ENCODE peak calls at places on chromosome 12, in eight cellular contexts. J, Y, I, K, X, Q, U and A are unnamed samples.

GRCh38 chr12:95004610-95005009 is 1.1 kb upstream of the NDUFA12 start:
- DNase-seq in K (no peak), Y (no peak), U (no peak), J (no peak), I (no peak), X (peak), Q (no peak), A (no peak)

GRCh38 chr12:101793401-101793800 is 37.4 kb downstream of the GNPTAB start:
- DNase-seq in I (no peak), J (no peak), U (no peak), Q (no peak), X (peak), K (peak), Y (no peak), A (no peak)

GRCh38 chr12:111440631-111441030 is 34.9 kb downstream of the SH2B3 start:
- DNase-seq in I (no peak), J (no peak), Q (no peak), K (no peak), U (peak), X (no peak), Y (no peak), A (no peak)

GRCh38 chr12:120468846-120469449 is 600 bp downstream of the SRSF9 start:
- DNase-seq in Q (peak), K (no peak), U (peak), Y (peak), I (peak), X (peak), J (no peak), A (no peak)

GRCh38 chr12:2613674-2614073 is 181.1 kb upstream of the FKBP4 start:
- DNase-seq in X (peak), Q (no peak), U (no peak), I (no peak), J (peak), K (peak), Y (no peak), A (peak)

GRCh38 chr12:76820888-76821482 is 57.1 kb downstream of the ZDHHC17 start:
- DNase-seq in J (peak), U (no peak), X (peak), I (peak), Q (no peak), Y (peak), K (no peak), A (no peak)

GRCh38 chr12:74111688-74112360 is 425.8 kb upstream of the ATXN7L3B start:
- DNase-seq in K (no peak), I (no peak), J (no peak), X (no peak), U (no peak), Q (no peak), Y (no peak), A (no peak)

GRCh38 chr12:104596128-104596799 is 139.5 kb downstream of the CHST11 start:
- DNase-seq in K (peak), Q (peak), U (no peak), I (no peak), J (peak), X (peak), Y (no peak), A (peak)

GRCh38 chr12:109134186-109134917 is 18.0 kb downstream of the ACACB start:
- DNase-seq in Q (peak), I (peak), X (peak), Y (peak), U (peak), J (no peak), K (no peak), A (peak)

GRCh38 chr12:78697817-78698415 is 166.7 kb upstream of the SYT1 start:
- DNase-seq in K (no peak), J (no peak), Y (no peak), X (no peak), U (no peak), I (no peak), Q (no peak), A (no peak)

GRCh38 chr12:49292729-49293055 is 2.3 kb upstream of the PRPH start:
- DNase-seq in X (no peak), Q (no peak), K (no peak), U (no peak), J (no peak), Y (no peak), I (no peak), A (no peak)

GRCh38 chr12:42394429-42394828 is 68.5 kb downstream of the PPHLN1 start:
- DNase-seq in I (no peak), X (no peak), U (no peak), Y (no peak), J (no peak), K (no peak), Q (no peak), A (no peak)

GRCh38 chr12:102300824-102301461 is 103.3 kb upstream of the PMCH start:
- DNase-seq in K (no peak), J (no peak), I (no peak), Y (peak), X (peak), U (no peak), Q (no peak), A (peak)

GRCh38 chr12:46370380-46370734 is 2.2 kb downstream of the SLC38A2 start:
- DNase-seq in U (no peak), Y (no peak), J (no peak), K (no peak), I (no peak), Q (no peak), X (no peak), A (no peak)

GRCh38 chr12:69987453-69988102 is 162.6 kb downstream of the MYRFL start:
- DNase-seq in J (peak), Y (no peak), Q (no peak), I (no peak), U (no peak), K (peak), X (peak), A (peak)

GRCh38 chr12:78732481-78732880 is 132.1 kb upstream of the SYT1 start:
- DNase-seq in Q (no peak), K (no peak), Y (no peak), X (no peak), J (no peak), U (no peak), I (no peak), A (no peak)

GRCh38 chr12:113866496-113866895 is 99.6 kb downstream of the RBM19 start:
- DNase-seq in X (no peak), U (no peak), K (no peak), J (no peak), Q (no peak), I (no peak), Y (no peak), A (no peak)

GRCh38 chr12:124814741-124815613 is 48.7 kb downstream of the SCARB1 start:
- DNase-seq in U (no peak), Y (no peak), Q (no peak), I (no peak), X (no peak), K (no peak), J (no peak), A (no peak)

GRCh38 chr12:53659011-53659551 is 16.8 kb downstream of the ATP5MC2 start:
- DNase-seq in U (no peak), K (no peak), Y (no peak), J (peak), I (peak), X (peak), Q (peak), A (no peak)

GRCh38 chr12:7431993-7432685 is 11.8 kb downstream of the CD163L1 start:
- DNase-seq in X (peak), Y (no peak), I (no peak), Q (no peak), J (no peak), K (no peak), U (no peak), A (no peak)

GRCh38 chr12:79933580-79934264 is 1.2 kb downstream of the PPP1R12A start:
- DNase-seq in Y (no peak), U (no peak), J (no peak), K (no peak), Q (no peak), X (peak), I (no peak), A (no peak)

GRCh38 chr12:101799774-101800173 is 31.0 kb downstream of the GNPTAB start:
- DNase-seq in I (no peak), J (no peak), Q (no peak), X (no peak), U (no peak), Y (no peak), K (no peak), A (no peak)

GRCh38 chr12:9700606-9700956 is 31.1 kb downstream of the CLEC2D start:
- DNase-seq in Q (no peak), Y (no peak), X (no peak), K (no peak), U (no peak), I (no peak), J (no peak), A (no peak)

GRCh38 chr12:13094349-13094748 is 9.1 kb downstream of the GSG1 start:
- DNase-seq in J (no peak), Q (no peak), I (no peak), U (no peak), Y (no peak), X (peak), K (no peak), A (no peak)

GRCh38 chr12:84599539-84599938 is 313.1 kb downstream of the SLC6A15 start:
- DNase-seq in I (no peak), K (peak), J (no peak), Q (no peak), X (peak), U (no peak), Y (no peak), A (peak)

GRCh38 chr12:117036046-117036445 is 63.2 kb downstream of the TESC start:
- DNase-seq in J (no peak), Q (no peak), U (no peak), I (no peak), Y (no peak), X (no peak), K (no peak), A (no peak)

GRCh38 chr12:32727237-32727636 is 28.5 kb downstream of the YARS2 start:
- DNase-seq in X (no peak), U (no peak), K (no peak), Y (no peak), Q (no peak), I (no peak), J (no peak), A (no peak)

GRCh38 chr12:121916719-121917118 is 1.7 kb upstream of the CFAP251 start:
- DNase-seq in Y (no peak), Q (no peak), U (no peak), J (no peak), K (no peak), I (no peak), X (peak), A (no peak)
- TF ChIP-seq CTCF in Y (no peak), Q (no peak), U (no peak), J (peak), K (peak), I (no peak), X (peak), A (no peak)

GRCh38 chr12:25415004-25415403 is 138.1 kb downstream of the LMNTD1 start:
- DNase-seq in I (no peak), Q (no peak), U (no peak), Y (no peak), J (no peak), X (no peak), K (no peak), A (no peak)

GRCh38 chr12:25416516-25416915 is 136.6 kb downstream of the LMNTD1 start:
- DNase-seq in J (no peak), K (no peak), I (no peak), X (no peak), U (no peak), Q (no peak), Y (no peak), A (no peak)

DNA sequence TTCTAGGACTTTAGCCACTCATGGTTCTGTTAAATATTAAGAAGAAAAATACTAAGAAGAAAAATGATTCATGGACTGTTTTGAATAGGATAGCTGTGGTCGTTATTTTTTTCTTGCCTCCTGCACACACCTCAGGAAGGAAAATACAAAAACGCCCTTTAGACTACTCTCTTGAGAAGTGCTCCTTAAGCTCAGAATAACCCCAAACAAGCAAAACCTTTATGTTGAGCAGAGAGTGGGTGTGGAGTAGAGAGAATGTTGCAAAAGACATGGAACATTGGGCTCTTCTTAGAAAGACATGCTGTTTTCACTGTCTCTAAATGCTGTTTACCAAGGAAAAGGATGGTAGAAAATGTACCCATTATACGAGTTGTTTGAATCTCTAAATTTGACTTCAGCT is 140.3 kb downstream of the LMNTD1 start:
- DNase-seq in Q (no peak), I (no peak), Y (no peak), U (no peak), X (no peak), J (no peak), K (no peak), A (no peak)
- H3K4me3 ChIP-seq in Q (no peak), I (no peak), Y (no peak), U (no peak), X (no peak), J (no peak), K (no peak), A (no peak)

DNA sequence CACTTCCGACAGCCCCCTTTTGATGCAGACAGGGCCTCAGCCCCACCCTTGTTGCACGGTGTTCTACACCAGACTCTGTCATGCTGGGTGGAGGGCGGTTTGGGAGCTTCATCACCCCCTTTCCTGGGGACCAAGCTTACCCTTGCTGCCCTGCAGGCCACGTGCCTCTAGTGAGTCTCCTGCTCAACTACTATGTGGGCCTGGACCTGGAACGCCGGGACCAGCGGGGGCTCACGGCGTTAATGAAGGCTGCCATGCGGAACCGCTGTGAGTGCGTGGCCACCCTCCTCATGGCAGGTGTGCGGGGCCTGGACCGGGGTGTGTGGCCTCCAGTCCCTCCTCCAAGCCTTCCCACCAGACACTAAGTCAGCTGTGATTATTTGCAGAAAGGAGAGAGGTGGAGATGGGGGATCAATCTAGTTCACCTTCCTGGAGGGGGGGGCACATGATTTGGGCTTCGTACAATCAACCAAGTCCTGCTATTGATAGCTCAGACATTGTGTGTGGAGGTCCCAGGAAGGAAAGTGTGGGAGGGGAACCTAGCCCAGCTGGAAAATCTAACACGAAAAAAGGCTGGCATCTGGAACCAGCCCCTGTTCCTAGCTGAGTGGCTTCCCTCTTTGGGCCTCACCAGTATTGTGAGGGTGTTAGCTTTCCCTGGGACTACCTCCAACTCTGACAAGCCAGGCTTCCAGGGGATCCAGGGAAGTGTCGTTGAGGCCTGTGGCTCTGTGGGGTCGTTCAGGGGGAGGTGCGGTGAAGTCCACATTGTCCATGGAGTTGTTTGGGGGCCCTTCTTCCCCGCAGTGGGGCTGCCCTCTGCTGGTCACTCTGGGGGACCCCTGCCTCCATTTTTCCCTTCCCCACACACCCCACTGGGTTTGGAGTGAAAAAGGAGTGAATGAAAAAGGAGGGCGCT is 1.6 kb downstream of the ANKRD33 start:
- DNase-seq in X (no peak), I (no peak), U (no peak), J (no peak), Y (peak), K (no peak), Q (no peak), A (no peak)
- TF ChIP-seq CTCF in X (peak), I (no peak), U (no peak), J (peak), Y (peak), K (peak), Q (no peak), A (peak)

DNA sequence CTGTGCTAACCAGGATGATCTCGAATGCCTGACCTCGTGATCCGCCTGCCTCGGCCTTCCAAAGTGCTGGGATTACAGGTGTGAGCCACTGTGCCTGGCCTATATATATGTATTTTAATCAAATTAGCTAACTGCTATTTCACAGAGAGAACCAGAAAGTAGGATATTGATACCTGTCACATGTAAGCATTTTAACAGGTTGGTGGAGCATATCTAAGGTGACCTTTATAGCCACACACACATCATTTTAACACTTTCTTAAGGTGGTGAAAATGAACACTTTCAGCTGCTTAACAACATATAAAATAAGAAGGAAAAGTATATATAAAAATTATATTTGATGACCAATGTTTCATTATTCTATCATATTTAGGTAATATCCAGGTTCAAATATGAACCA is 57.0 kb upstream of the ATF7IP start:
- DNase-seq in Q (no peak), X (no peak), U (no peak), I (no peak), K (no peak), Y (no peak), J (no peak), A (no peak)
- H3K4me3 ChIP-seq in Q (no peak), X (no peak), U (no peak), I (no peak), K (no peak), Y (no peak), J (no peak), A (no peak)

DNA sequence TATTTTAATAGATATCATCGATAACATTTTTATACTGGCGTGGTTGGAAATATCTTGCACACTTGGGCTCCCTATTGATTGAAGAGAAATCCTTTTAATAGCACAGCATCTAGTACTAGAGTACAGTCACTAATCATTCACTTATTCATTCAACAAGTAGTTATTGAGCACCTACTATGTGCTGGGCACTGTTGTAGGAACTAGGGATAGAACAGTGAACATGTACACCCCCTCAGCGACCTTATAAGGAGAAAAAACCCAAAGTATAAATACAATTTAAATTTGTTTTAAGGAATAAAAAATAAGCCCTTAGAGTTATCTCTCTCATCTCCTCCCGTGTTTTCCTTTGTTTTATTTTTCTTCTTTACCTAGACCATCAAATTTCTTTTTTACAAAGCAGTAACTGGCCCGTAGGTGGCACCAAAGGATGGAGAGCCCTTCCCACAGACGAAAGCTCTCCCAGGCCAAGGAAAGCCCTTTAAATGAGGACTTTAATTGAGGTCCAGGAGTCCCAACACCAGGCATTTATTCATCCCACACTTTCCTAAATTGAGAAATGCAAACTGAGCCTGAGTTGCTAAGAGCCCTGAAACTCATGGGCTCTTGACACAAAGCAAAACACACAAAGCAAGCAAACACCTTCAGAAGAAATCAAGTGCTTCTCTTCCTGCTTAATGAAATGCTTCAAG is 29.0 kb downstream of the PEBP1 start:
- DNase-seq in X (peak), Q (peak), Y (no peak), U (no peak), K (no peak), I (no peak), J (no peak), A (no peak)
- TF ChIP-seq CTCF in X (peak), Q (no peak), Y (peak), U (no peak), K (peak), I (peak), J (peak), A (peak)

GRCh38 chr12:68462799-68463198 is 130.6 kb upstream of the MDM1 start:
- DNase-seq in U (no peak), J (no peak), Q (no peak), X (no peak), I (no peak), K (no peak), Y (no peak), A (no peak)
- H3K4me3 ChIP-seq in U (no peak), J (no peak), Q (no peak), X (no peak), I (no peak), K (no peak), Y (peak), A (no peak)